ENCODE peak calls at places on chromosomes 4 and X, in ten cellular contexts. V is sigmoid colon, I is suprapubic skin, O is SK-N-SH, X is transverse colon, J is breast epithelium, W is K562, P is upper lobe of left lung, Q is prostate gland, R is GM23338. F is an unnamed sample.

GRCh38 chr4:80989921-80990544 is 40.5 kb upstream of the BMP3 start:
- DNase-seq in Q (peak), W (peak), X (no peak), V (no peak), R (peak), I (no peak), O (peak), P (no peak), J (no peak), F (peak)

GRCh38 chr4:104344342-104344980 is 150.2 kb downstream of the CXXC4 start:
- DNase-seq in J (no peak), V (no peak), Q (no peak), I (no peak), R (no peak), O (no peak), X (no peak), W (no peak), P (peak), F (no peak)

GRCh38 chr4:80029364-80029763 is 43.7 kb downstream of the ANTXR2 start:
- DNase-seq in I (no peak), X (no peak), V (no peak), P (no peak), O (no peak), J (no peak), Q (no peak), R (no peak), W (no peak), F (no peak)

GRCh38 chr4:74402692-74403460 is 37.9 kb downstream of the EREG start:
- DNase-seq in P (no peak), J (no peak), R (no peak), I (no peak), O (no peak), Q (no peak), X (no peak), W (no peak), V (no peak), F (no peak)

GRCh38 chrX:103157511-103158316 is 57.2 kb upstream of the BEX4 start:
- DNase-seq in P (no peak), X (no peak), Q (no peak), J (no peak), R (peak), O (peak), I (no peak), V (no peak), W (peak), F (peak)

GRCh38 chrX:154348114-154348531 is 26.3 kb downstream of the FLNA start:
- DNase-seq in X (no peak), O (no peak), Q (no peak), V (peak), J (no peak), W (no peak), I (no peak), R (no peak), P (no peak), F (no peak)

GRCh38 chr4:157075811-157076577 is at the start of gene GLRB:
- DNase-seq in P (peak), O (peak), R (peak), J (no peak), I (peak), W (no peak), Q (no peak), X (no peak), V (peak), F (peak)

GRCh38 chrX:18898091-18898490 is 85.8 kb downstream of the PHKA2 start:
- DNase-seq in O (no peak), W (no peak), J (no peak), R (no peak), I (no peak), Q (no peak), V (no peak), P (no peak), X (no peak), F (no peak)

GRCh38 chr4:115090483-115091075 is 22.8 kb downstream of the NDST4 start:
- DNase-seq in W (peak), Q (no peak), X (no peak), P (no peak), R (peak), J (no peak), I (no peak), O (peak), V (no peak), F (peak)

GRCh38 chrX:18970465-18970864 is 13.4 kb downstream of the PHKA2 start:
- DNase-seq in I (no peak), J (no peak), Q (no peak), X (no peak), P (no peak), W (no peak), V (no peak), R (no peak), O (no peak), F (no peak)

GRCh38 chrX:74090049-74090448 is 213.9 kb upstream of the ZCCHC13 start:
- DNase-seq in W (no peak), I (no peak), P (no peak), R (no peak), Q (no peak), J (no peak), V (no peak), O (no peak), X (no peak), F (no peak)

GRCh38 chr4:185730387-185730786 is 81.6 kb downstream of the SORBS2 start:
- DNase-seq in J (no peak), O (no peak), X (no peak), R (peak), Q (no peak), P (no peak), V (no peak), W (peak), I (no peak), F (no peak)

GRCh38 chr4:56821394-56822263 is at the start of gene SPINK2:
- DNase-seq in Q (peak), O (peak), J (no peak), W (peak), I (no peak), R (peak), P (peak), X (peak), V (no peak), F (no peak)

GRCh38 chr4:21469438-21470032 is 479.0 kb downstream of the KCNIP4 start:
- DNase-seq in Q (no peak), O (peak), J (no peak), V (no peak), I (no peak), R (peak), W (no peak), P (no peak), X (no peak), F (peak)

GRCh38 chrX:135295944-135296305 is 13.4 kb upstream of the ETDC start:
- DNase-seq in O (no peak), P (no peak), I (no peak), V (no peak), Q (no peak), R (no peak), J (no peak), W (no peak), X (no peak), F (no peak)

GRCh38 chrX:115413246-115413878 is 123.8 kb downstream of the LUZP4 start:
- DNase-seq in W (no peak), V (no peak), J (no peak), Q (no peak), O (no peak), R (no peak), I (no peak), X (no peak), P (no peak), F (peak)

GRCh38 chr4:7124643-7125442 is 57.0 kb upstream of the GRPEL1 start:
- DNase-seq in Q (peak), R (peak), X (peak), O (no peak), W (no peak), J (no peak), P (peak), V (peak), I (no peak), F (peak)

GRCh38 chrX:56248492-56248891 is 16.3 kb downstream of the KLF8 start:
- DNase-seq in W (peak), P (no peak), Q (peak), O (peak), R (peak), J (peak), V (peak), X (peak), I (no peak), F (peak)

GRCh38 chr4:2330119-2331042 is 68.5 kb upstream of the MXD4 start:
- DNase-seq in X (no peak), V (no peak), R (no peak), Q (no peak), O (no peak), W (no peak), P (peak), I (no peak), J (no peak), F (peak)

GRCh38 chr4:59969909-59970308 is 1230.2 kb upstream of the ADGRL3 start:
- DNase-seq in I (no peak), X (no peak), O (no peak), J (no peak), P (no peak), V (no peak), Q (no peak), W (no peak), R (no peak), F (no peak)

GRCh38 chr4:828641-829271 is 2.8 kb upstream of the CPLX1 start:
- DNase-seq in O (peak), X (no peak), R (peak), P (peak), V (peak), W (no peak), J (no peak), Q (no peak), I (peak), F (no peak)

DNA sequence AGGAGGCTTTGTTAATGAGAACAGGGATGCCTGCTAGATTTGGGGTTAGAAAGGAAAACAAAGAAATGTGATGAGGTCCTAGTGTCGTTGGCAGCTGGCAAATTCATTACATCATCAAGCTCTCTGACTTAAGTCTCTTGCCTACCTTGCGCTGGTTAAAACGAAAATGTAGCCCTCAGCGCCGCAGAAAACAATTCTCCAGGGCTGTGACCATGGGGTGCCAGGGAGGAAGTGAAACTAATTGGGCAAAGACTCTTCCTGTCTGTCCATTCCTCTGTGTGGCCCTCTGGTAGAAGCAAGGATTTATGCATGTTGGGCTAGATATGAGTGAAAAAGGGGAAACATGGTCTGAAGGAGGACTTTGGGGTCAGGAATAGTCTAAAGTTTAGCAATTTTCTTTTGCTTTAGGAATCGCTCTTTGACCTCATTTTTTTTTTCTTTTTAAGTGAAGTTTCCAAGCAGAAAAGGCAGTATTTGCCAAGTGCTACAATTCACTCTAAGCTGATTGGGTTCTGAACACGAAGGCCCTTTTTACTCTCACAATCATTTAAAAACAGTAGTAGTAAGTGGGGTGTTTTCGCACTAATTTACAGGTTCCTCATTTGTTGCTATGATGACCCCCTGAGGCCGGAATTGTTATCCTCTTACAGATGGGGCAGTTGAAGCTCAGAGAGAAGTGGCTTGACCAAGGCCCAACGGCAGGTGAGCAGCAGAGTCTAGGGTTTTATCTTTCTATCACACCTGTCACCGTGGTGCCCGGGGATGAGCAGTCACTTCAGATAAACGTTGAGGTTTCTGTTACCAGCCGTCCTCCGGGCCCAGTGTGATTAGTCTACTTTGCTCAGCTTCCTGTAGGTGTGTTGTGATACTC is 27.3 kb upstream of the CHRNA9 start:
- DNase-seq in X (peak), P (no peak), Q (no peak), R (peak), J (no peak), V (peak), I (no peak), O (no peak), W (peak), F (no peak)
- TF ChIP-seq POLR2AphosphoS5 in X (no peak), P (peak), Q (no peak), R (no peak), J (no peak), V (no peak), I (no peak), O (no peak), W (peak), F (no peak)

DNA sequence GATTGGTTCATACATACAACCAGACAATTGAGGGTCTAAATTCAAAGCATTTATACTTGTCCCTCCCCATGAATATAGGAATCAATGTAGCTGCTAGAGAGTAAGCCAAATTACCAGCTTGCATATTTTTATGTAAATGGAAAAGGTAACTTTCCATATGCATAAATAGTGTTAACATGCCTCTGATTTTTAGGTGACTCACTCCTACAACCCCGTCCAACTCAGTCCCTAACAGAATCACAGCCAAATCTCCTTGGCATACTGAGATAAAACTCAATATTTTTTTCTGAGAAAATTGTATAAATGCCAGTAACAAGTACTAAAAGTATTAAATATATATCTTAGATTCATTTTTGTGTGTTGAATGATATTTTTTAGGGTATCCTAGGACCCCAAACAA is 67.2 kb downstream of the INPP4B start:
- DNase-seq in Q (no peak), J (no peak), X (no peak), I (no peak), V (no peak), R (no peak), W (no peak), P (no peak), O (no peak), F (no peak)
- TF ChIP-seq POLR2AphosphoS5 in Q (no peak), J (no peak), X (no peak), I (no peak), V (no peak), R (no peak), W (no peak), P (no peak), O (no peak), F (no peak)

GRCh38 chr4:184263910-184264732 is 46.4 kb upstream of the ENPP6 start:
- DNase-seq in O (peak), I (peak), Q (peak), W (peak), J (peak), P (no peak), V (peak), R (peak), X (peak), F (peak)
- TF ChIP-seq POLR2AphosphoS5 in O (no peak), I (no peak), Q (peak), W (no peak), J (peak), P (peak), V (no peak), R (no peak), X (no peak), F (no peak)

GRCh38 chr4:87209696-87210095 is 10.7 kb downstream of the KLHL8 start:
- DNase-seq in W (no peak), R (no peak), J (no peak), O (no peak), X (peak), P (no peak), Q (no peak), I (peak), V (peak), F (no peak)
- TF ChIP-seq POLR2AphosphoS5 in W (no peak), R (no peak), J (no peak), O (no peak), X (no peak), P (peak), Q (no peak), I (no peak), V (no peak), F (no peak)

DNA sequence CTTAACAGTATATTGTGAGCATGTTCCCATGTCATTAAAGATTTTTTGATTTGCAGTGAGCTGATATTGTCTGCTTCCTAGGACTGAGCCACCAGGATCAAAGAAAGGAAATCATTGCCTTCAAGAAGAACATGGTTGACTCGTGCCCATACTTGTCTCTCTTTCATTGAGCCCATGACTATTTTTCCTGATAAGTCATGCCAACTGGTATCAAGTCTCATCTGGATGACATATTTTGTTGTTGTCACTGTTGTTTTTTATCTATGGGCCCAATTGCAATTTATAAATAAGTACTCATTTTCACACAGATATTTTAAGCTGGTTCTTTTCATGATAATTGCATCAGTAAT is 10.2 kb upstream of the RHOH start:
- DNase-seq in X (no peak), O (no peak), R (no peak), I (no peak), W (no peak), J (no peak), P (no peak), V (no peak), Q (no peak), F (no peak)
- TF ChIP-seq POLR2AphosphoS5 in X (no peak), O (no peak), R (no peak), I (no peak), W (no peak), J (no peak), P (no peak), V (no peak), Q (no peak), F (no peak)

GRCh38 chr4:143338313-143338712 is 1.6 kb downstream of the GAB1 start:
- DNase-seq in R (no peak), Q (no peak), P (no peak), I (no peak), W (no peak), J (no peak), X (no peak), V (no peak), O (no peak), F (no peak)

GRCh38 chr4:143336828-143337599 is at the start of gene GAB1:
- DNase-seq in P (peak), J (peak), W (peak), Q (peak), R (peak), I (peak), V (peak), X (peak), O (peak), F (peak)

GRCh38 chr4:143337600-143338287 is 1.1 kb downstream of the GAB1 start:
- DNase-seq in I (no peak), R (peak), Q (peak), W (no peak), V (peak), P (peak), O (peak), X (peak), J (no peak), F (no peak)

GRCh38 chr4:143339497-143339896 is 2.8 kb downstream of the GAB1 start:
- DNase-seq in J (no peak), R (no peak), Q (no peak), X (no peak), V (no peak), P (no peak), W (no peak), O (no peak), I (no peak), F (no peak)

GRCh38 chr4:143335979-143336827 is 473 bp upstream of the GAB1 start:
- DNase-seq in W (peak), X (peak), R (peak), I (peak), O (peak), V (peak), J (peak), P (peak), Q (peak), F (peak)
- TF ChIP-seq POLR2AphosphoS5 in W (peak), X (peak), R (peak), I (no peak), O (peak), V (peak), J (peak), P (peak), Q (peak), F (no peak)

GRCh38 chr4:154030747-154031146 is 241.9 kb upstream of the SFRP2 start:
- DNase-seq in Q (no peak), V (no peak), X (no peak), O (no peak), R (no peak), W (no peak), J (no peak), I (no peak), P (no peak), F (no peak)
- TF ChIP-seq POLR2AphosphoS5 in Q (no peak), V (no peak), X (no peak), O (no peak), R (no peak), W (no peak), J (no peak), I (no peak), P (no peak), F (no peak)

GRCh38 chr4:38753021-38753806 is 29.6 kb downstream of the TLR10 start:
- DNase-seq in X (peak), P (no peak), R (peak), O (peak), J (peak), I (peak), Q (peak), V (peak), W (peak), F (peak)
- TF ChIP-seq POLR2AphosphoS5 in X (no peak), P (no peak), R (no peak), O (no peak), J (no peak), I (no peak), Q (peak), V (peak), W (no peak), F (no peak)

DNA sequence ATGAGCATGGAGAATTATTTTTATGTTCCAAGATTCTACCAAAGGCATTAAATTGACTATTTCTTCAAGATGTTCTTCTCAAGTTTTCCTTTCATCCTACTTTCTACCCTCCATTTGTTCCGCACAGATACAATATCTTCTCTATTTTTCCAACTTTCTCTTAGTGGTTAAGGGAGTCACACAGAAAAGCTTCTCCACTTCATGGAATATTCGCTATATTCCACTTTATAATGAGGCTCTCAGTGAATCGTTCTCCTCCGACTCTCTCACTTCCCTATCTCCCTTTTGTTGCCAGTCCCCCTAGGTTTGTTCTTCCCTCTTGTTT is 1.3 kb downstream of the SH3D19 start:
- DNase-seq in V (no peak), J (no peak), W (no peak), O (no peak), X (no peak), I (no peak), R (no peak), P (no peak), Q (no peak), F (no peak)
- TF ChIP-seq POLR2AphosphoS5 in V (no peak), J (no peak), W (no peak), O (no peak), X (no peak), I (no peak), R (no peak), P (no peak), Q (no peak), F (no peak)

DNA sequence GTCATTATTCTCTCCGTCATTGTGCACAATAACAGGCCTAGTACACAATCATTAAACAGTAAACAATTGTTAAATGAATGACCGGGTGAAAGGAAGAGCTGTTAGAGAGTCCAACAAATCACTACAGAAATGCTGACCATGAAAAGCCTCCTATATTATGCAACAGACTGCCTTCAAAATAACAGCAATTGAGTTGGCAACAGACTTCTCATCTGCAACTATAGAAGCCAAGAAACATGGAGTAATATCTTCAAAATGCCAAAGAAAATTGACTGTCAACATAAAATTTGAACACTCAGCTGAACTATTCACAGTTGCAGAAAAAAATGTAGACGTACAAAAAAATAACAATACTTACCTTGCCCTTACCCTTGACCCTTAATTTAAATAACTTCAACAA is 26.2 kb downstream of the CHRNA9 start:
- DNase-seq in X (no peak), R (no peak), J (no peak), O (no peak), P (no peak), Q (no peak), V (no peak), I (no peak), W (no peak), F (no peak)
- TF ChIP-seq POLR2AphosphoS5 in X (no peak), R (no peak), J (no peak), O (no peak), P (no peak), Q (no peak), V (no peak), I (no peak), W (no peak), F (no peak)

F was measured in endothelial cell of umbilical vein.